ENCODE peak calls at places on chromosome 17, in nine cellular contexts. One of them, this sample, is unnamed. For H3K9me3 and H3K4me1, the result is how much of the 10 kb centered on the place peaks cover.

GRCh38 chr17:57601328-57601727 is 143.8 kb downstream of the CCDC182 start:
- DNase-seq in colonic mucosa: no peak
- DNase-seq in tibial artery: no peak
- DNase-seq in cardiac muscle cell: no peak
- DNase-seq in tibial nerve: no peak
- DNase-seq in HCT116: no peak
- DNase-seq in thoracic aorta: no peak
- DNase-seq in heart right ventricle: no peak
- DNase-seq in A673: no peak
- DNase-seq in this sample: no peak

GRCh38 chr17:13576661-13577526 is 24.8 kb downstream of the HS3ST3A1 start:
- DNase-seq in colonic mucosa: no peak
- DNase-seq in tibial artery: no peak
- DNase-seq in cardiac muscle cell: no peak
- DNase-seq in tibial nerve: no peak
- DNase-seq in HCT116: peak
- DNase-seq in thoracic aorta: no peak
- DNase-seq in heart right ventricle: no peak
- DNase-seq in A673: no peak
- DNase-seq in this sample: no peak

GRCh38 chr17:29059281-29059680 is 16.3 kb downstream of the PIPOX start:
- DNase-seq in colonic mucosa: no peak
- DNase-seq in tibial artery: no peak
- DNase-seq in cardiac muscle cell: peak
- DNase-seq in tibial nerve: no peak
- DNase-seq in HCT116: no peak
- DNase-seq in thoracic aorta: no peak
- DNase-seq in heart right ventricle: no peak
- DNase-seq in A673: no peak
- DNase-seq in this sample: no peak

GRCh38 chr17:45967378-45967777 is 31.7 kb upstream of the STH start:
- DNase-seq in colonic mucosa: no peak
- DNase-seq in tibial artery: no peak
- DNase-seq in cardiac muscle cell: no peak
- DNase-seq in tibial nerve: no peak
- DNase-seq in HCT116: no peak
- DNase-seq in thoracic aorta: no peak
- DNase-seq in heart right ventricle: no peak
- DNase-seq in A673: no peak
- DNase-seq in this sample: no peak

GRCh38 chr17:33435716-33436301 is 142.7 kb upstream of the ASIC2 start:
- DNase-seq in colonic mucosa: no peak
- DNase-seq in tibial artery: no peak
- DNase-seq in cardiac muscle cell: peak
- DNase-seq in tibial nerve: no peak
- DNase-seq in HCT116: no peak
- DNase-seq in thoracic aorta: no peak
- DNase-seq in heart right ventricle: no peak
- DNase-seq in A673: no peak
- DNase-seq in this sample: no peak

GRCh38 chr17:34568953-34569352 is 10.4 kb upstream of the TMEM132E start:
- DNase-seq in colonic mucosa: no peak
- DNase-seq in tibial artery: no peak
- DNase-seq in cardiac muscle cell: no peak
- DNase-seq in tibial nerve: no peak
- DNase-seq in HCT116: no peak
- DNase-seq in thoracic aorta: no peak
- DNase-seq in heart right ventricle: no peak
- DNase-seq in A673: no peak
- DNase-seq in this sample: no peak

GRCh38 chr17:14513835-14514234 is 213.0 kb downstream of the HS3ST3B1 start:
- DNase-seq in colonic mucosa: no peak
- DNase-seq in tibial artery: no peak
- DNase-seq in cardiac muscle cell: no peak
- DNase-seq in tibial nerve: no peak
- DNase-seq in HCT116: no peak
- DNase-seq in thoracic aorta: no peak
- DNase-seq in heart right ventricle: no peak
- DNase-seq in A673: no peak
- DNase-seq in this sample: no peak

GRCh38 chr17:66863820-66864219 is 28.9 kb downstream of the CACNG5 start:
- DNase-seq in colonic mucosa: no peak
- DNase-seq in tibial artery: no peak
- DNase-seq in cardiac muscle cell: no peak
- DNase-seq in tibial nerve: no peak
- DNase-seq in HCT116: no peak
- DNase-seq in thoracic aorta: no peak
- DNase-seq in heart right ventricle: no peak
- DNase-seq in A673: no peak
- DNase-seq in this sample: no peak

GRCh38 chr17:38925263-38925995 is at the start of gene LASP1NB:
- DNase-seq in colonic mucosa: no peak
- DNase-seq in tibial artery: peak
- DNase-seq in cardiac muscle cell: peak
- DNase-seq in tibial nerve: no peak
- DNase-seq in HCT116: no peak
- DNase-seq in thoracic aorta: no peak
- DNase-seq in heart right ventricle: peak
- DNase-seq in A673: no peak
- DNase-seq in this sample: no peak

GRCh38 chr17:78289802-78290363 is 58.5 kb downstream of the TMEM235 start:
- DNase-seq in colonic mucosa: peak
- DNase-seq in tibial artery: peak
- DNase-seq in cardiac muscle cell: peak
- DNase-seq in tibial nerve: peak
- DNase-seq in HCT116: peak
- DNase-seq in thoracic aorta: peak
- DNase-seq in heart right ventricle: peak
- DNase-seq in A673: peak
- DNase-seq in this sample: peak

GRCh38 chr17:57086069-57086930 is 1.3 kb downstream of the AKAP1 start:
- DNase-seq in colonic mucosa: peak
- DNase-seq in tibial artery: peak
- DNase-seq in cardiac muscle cell: no peak
- DNase-seq in tibial nerve: no peak
- DNase-seq in HCT116: no peak
- DNase-seq in thoracic aorta: no peak
- DNase-seq in heart right ventricle: peak
- DNase-seq in A673: peak
- DNase-seq in this sample: peak

GRCh38 chr17:36749493-36749892 is 148.1 kb downstream of the MRM1 start:
- DNase-seq in colonic mucosa: no peak
- DNase-seq in tibial artery: no peak
- DNase-seq in cardiac muscle cell: no peak
- DNase-seq in tibial nerve: no peak
- DNase-seq in HCT116: no peak
- DNase-seq in thoracic aorta: no peak
- DNase-seq in heart right ventricle: no peak
- DNase-seq in A673: no peak
- DNase-seq in this sample: no peak

GRCh38 chr17:41563607-41564006 is 8.3 kb downstream of the KRT9 start:
- DNase-seq in colonic mucosa: no peak
- DNase-seq in tibial artery: no peak
- DNase-seq in cardiac muscle cell: no peak
- DNase-seq in tibial nerve: no peak
- DNase-seq in HCT116: no peak
- DNase-seq in thoracic aorta: no peak
- DNase-seq in heart right ventricle: no peak
- DNase-seq in A673: peak
- DNase-seq in this sample: no peak

GRCh38 chr17:10612957-10613744 is 44.0 kb downstream of the MYH3 start:
- DNase-seq in colonic mucosa: no peak
- DNase-seq in tibial artery: no peak
- DNase-seq in cardiac muscle cell: peak
- DNase-seq in tibial nerve: no peak
- DNase-seq in HCT116: no peak
- DNase-seq in thoracic aorta: no peak
- DNase-seq in heart right ventricle: no peak
- DNase-seq in A673: no peak
- DNase-seq in this sample: no peak

GRCh38 chr17:64992325-64992802 is 64.2 kb downstream of the GNA13 start:
- DNase-seq in colonic mucosa: no peak
- DNase-seq in tibial artery: no peak
- DNase-seq in cardiac muscle cell: no peak
- DNase-seq in tibial nerve: no peak
- DNase-seq in HCT116: peak
- DNase-seq in thoracic aorta: no peak
- DNase-seq in heart right ventricle: no peak
- DNase-seq in A673: no peak
- DNase-seq in this sample: peak

GRCh38 chr17:59791603-59792457 is 84.4 kb downstream of the VMP1 start:
- DNase-seq in colonic mucosa: no peak
- DNase-seq in tibial artery: no peak
- DNase-seq in cardiac muscle cell: peak
- DNase-seq in tibial nerve: no peak
- DNase-seq in HCT116: no peak
- DNase-seq in thoracic aorta: no peak
- DNase-seq in heart right ventricle: no peak
- DNase-seq in A673: peak
- DNase-seq in this sample: no peak

GRCh38 chr17:40559016-40559853 is 6.0 kb downstream of the CCR7 start:
- DNase-seq in colonic mucosa: no peak
- DNase-seq in tibial artery: peak
- DNase-seq in cardiac muscle cell: peak
- DNase-seq in tibial nerve: no peak
- DNase-seq in HCT116: no peak
- DNase-seq in thoracic aorta: no peak
- DNase-seq in heart right ventricle: no peak
- DNase-seq in A673: no peak
- DNase-seq in this sample: no peak

GRCh38 chr17:80260791-80261158 is at the start of gene RNF213:
- DNase-seq in colonic mucosa: peak
- DNase-seq in tibial artery: peak
- DNase-seq in cardiac muscle cell: peak
- DNase-seq in tibial nerve: no peak
- DNase-seq in HCT116: no peak
- DNase-seq in thoracic aorta: no peak
- DNase-seq in heart right ventricle: peak
- DNase-seq in A673: peak
- DNase-seq in this sample: peak

GRCh38 chr17:68424861-68425260 is 32.4 kb downstream of the WIPI1 start:
- DNase-seq in colonic mucosa: peak
- DNase-seq in tibial artery: no peak
- DNase-seq in cardiac muscle cell: no peak
- DNase-seq in tibial nerve: no peak
- DNase-seq in HCT116: no peak
- DNase-seq in thoracic aorta: no peak
- DNase-seq in heart right ventricle: no peak
- DNase-seq in A673: no peak
- DNase-seq in this sample: peak

DNA sequence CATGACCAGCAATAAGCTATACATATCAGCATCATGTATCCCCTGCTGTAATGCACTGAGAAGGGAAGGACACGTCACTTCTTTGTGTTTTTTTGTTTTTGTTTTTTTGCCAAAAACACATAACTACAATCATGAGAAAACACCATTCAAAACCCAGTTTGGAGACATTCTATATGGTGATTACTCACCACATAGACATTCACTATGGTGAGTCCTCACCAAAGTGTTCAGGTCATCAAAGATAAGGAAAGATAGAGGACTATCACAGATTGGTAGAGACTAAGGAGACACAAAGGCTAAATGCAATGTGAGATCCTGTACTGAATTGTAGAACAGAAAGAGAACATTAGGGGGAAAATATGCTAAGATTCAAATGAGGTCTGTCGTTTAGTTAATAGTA is 46.7 kb downstream of the PIK3R5 start:
- DNase-seq in colonic mucosa: no peak
- DNase-seq in tibial artery: no peak
- DNase-seq in cardiac muscle cell: peak
- DNase-seq in tibial nerve: no peak
- DNase-seq in HCT116: no peak
- DNase-seq in thoracic aorta: no peak
- DNase-seq in heart right ventricle: no peak
- DNase-seq in A673: no peak
- DNase-seq in this sample: no peak
- H3K9me3 ChIP-seq in colonic mucosa: under half
- H3K9me3 ChIP-seq in tibial artery: under half
- H3K9me3 ChIP-seq in cardiac muscle cell: under half
- H3K9me3 ChIP-seq in tibial nerve: under half
- H3K9me3 ChIP-seq in HCT116: under half
- H3K9me3 ChIP-seq in thoracic aorta: under half
- H3K9me3 ChIP-seq in heart right ventricle: under half
- H3K9me3 ChIP-seq in A673: under half
- H3K9me3 ChIP-seq in this sample: under half

GRCh38 chr17:11639736-11640510 is 41.7 kb downstream of the DNAH9 start:
- DNase-seq in colonic mucosa: no peak
- DNase-seq in tibial artery: no peak
- DNase-seq in cardiac muscle cell: no peak
- DNase-seq in tibial nerve: no peak
- DNase-seq in HCT116: no peak
- DNase-seq in thoracic aorta: no peak
- DNase-seq in heart right ventricle: no peak
- DNase-seq in A673: no peak
- DNase-seq in this sample: no peak
- TF ChIP-seq CTCF in colonic mucosa: no peak
- TF ChIP-seq CTCF in tibial artery: no peak
- TF ChIP-seq CTCF in cardiac muscle cell: no peak
- TF ChIP-seq CTCF in tibial nerve: no peak
- TF ChIP-seq CTCF in HCT116: no peak
- TF ChIP-seq CTCF in thoracic aorta: no peak
- TF ChIP-seq CTCF in heart right ventricle: no peak
- TF ChIP-seq CTCF in A673: no peak
- TF ChIP-seq CTCF in this sample: no peak

GRCh38 chr17:83062011-83062817 is 17.2 kb upstream of the METRNL start:
- DNase-seq in colonic mucosa: no peak
- DNase-seq in tibial artery: peak
- DNase-seq in cardiac muscle cell: no peak
- DNase-seq in tibial nerve: peak
- DNase-seq in HCT116: no peak
- DNase-seq in thoracic aorta: peak
- DNase-seq in heart right ventricle: no peak
- DNase-seq in A673: no peak
- DNase-seq in this sample: no peak
- H3K4me1 ChIP-seq in colonic mucosa: under half
- H3K4me1 ChIP-seq in tibial artery: under half
- H3K4me1 ChIP-seq in cardiac muscle cell: under half
- H3K4me1 ChIP-seq in tibial nerve: under half
- H3K4me1 ChIP-seq in HCT116: under half
- H3K4me1 ChIP-seq in thoracic aorta: under half
- H3K4me1 ChIP-seq in heart right ventricle: under half
- H3K4me1 ChIP-seq in A673: under half
- H3K4me1 ChIP-seq in this sample: under half

GRCh38 chr17:22692801-22693171 is 1000.5 kb downstream of the KCNJ18 start:
- DNase-seq in colonic mucosa: no peak
- DNase-seq in tibial artery: no peak
- DNase-seq in cardiac muscle cell: no peak
- DNase-seq in tibial nerve: no peak
- DNase-seq in HCT116: no peak
- DNase-seq in thoracic aorta: no peak
- DNase-seq in heart right ventricle: no peak
- DNase-seq in A673: no peak
- DNase-seq in this sample: no peak

GRCh38 chr17:22695228-22695619 is 1002.9 kb downstream of the KCNJ18 start:
- DNase-seq in colonic mucosa: no peak
- DNase-seq in tibial artery: no peak
- DNase-seq in cardiac muscle cell: no peak
- DNase-seq in tibial nerve: no peak
- DNase-seq in HCT116: no peak
- DNase-seq in thoracic aorta: no peak
- DNase-seq in heart right ventricle: no peak
- DNase-seq in A673: no peak
- DNase-seq in this sample: no peak

GRCh38 chr17:22692066-22692800 is 999.9 kb downstream of the KCNJ18 start:
- DNase-seq in colonic mucosa: no peak
- DNase-seq in tibial artery: peak
- DNase-seq in cardiac muscle cell: no peak
- DNase-seq in tibial nerve: no peak
- DNase-seq in HCT116: no peak
- DNase-seq in thoracic aorta: no peak
- DNase-seq in heart right ventricle: no peak
- DNase-seq in A673: no peak
- DNase-seq in this sample: no peak

GRCh38 chr17:22694362-22695227 is 1002.3 kb downstream of the KCNJ18 start:
- DNase-seq in colonic mucosa: no peak
- DNase-seq in tibial artery: no peak
- DNase-seq in cardiac muscle cell: no peak
- DNase-seq in tibial nerve: no peak
- DNase-seq in HCT116: no peak
- DNase-seq in thoracic aorta: no peak
- DNase-seq in heart right ventricle: no peak
- DNase-seq in A673: no peak
- DNase-seq in this sample: no peak
- H3K9me3 ChIP-seq in colonic mucosa: under half
- H3K9me3 ChIP-seq in tibial artery: under half
- H3K9me3 ChIP-seq in cardiac muscle cell: under half
- H3K9me3 ChIP-seq in tibial nerve: under half
- H3K9me3 ChIP-seq in HCT116: under half
- H3K9me3 ChIP-seq in thoracic aorta: under half
- H3K9me3 ChIP-seq in heart right ventricle: under half
- H3K9me3 ChIP-seq in A673: under half
- H3K9me3 ChIP-seq in this sample: under half

This sample was measured in thyroid gland.